ENCODE peak calls at places on chromosomes 11 and 22, in six cellular contexts. U is HepG2, D is body of pancreas, P is astrocyte of the spinal cord, H is prostate gland, X is psoas muscle. M is an unnamed sample.

GRCh38 chr11:122920579-122920978 is 38.0 kb downstream of the JHY start:
- DNase-seq in U (no peak), D (no peak), P (no peak), H (peak; percentile 6), X (no peak), M (no peak)

GRCh38 chr11:111512296-111513239 is at the start of gene BTG4:
- DNase-seq in U (no peak), D (peak; percentile 11), P (no peak), H (no peak), X (peak; percentile 21), M (no peak)

GRCh38 chr11:126113515-126113957 is 50.9 kb upstream of the CDON start:
- DNase-seq in U (peak; percentile 84), D (peak; percentile 95), P (peak; percentile 86), H (peak; percentile 93), X (peak; percentile 87), M (peak; percentile 84)

GRCh38 chr22:47539374-47539773 is 776.9 kb downstream of the TBC1D22A start:
- DNase-seq in U (no peak), D (no peak), P (no peak), H (no peak), X (no peak), M (no peak)

GRCh38 chr11:79100093-79100704 is 340.6 kb downstream of the TENM4 start:
- DNase-seq in U (peak; percentile 45), D (peak; percentile 55), P (peak; percentile 60), H (no peak), X (no peak), M (no peak)

GRCh38 chr11:35804446-35805040 is 139.3 kb upstream of the LDLRAD3 start:
- DNase-seq in U (no peak), D (no peak), P (no peak), H (no peak), X (no peak), M (no peak)

GRCh38 chr11:102323542-102324261 is 6.4 kb downstream of the BIRC3 start:
- DNase-seq in U (no peak), D (no peak), P (peak; percentile 67), H (no peak), X (no peak), M (no peak)

GRCh38 chr11:93054881-93055280 is 85.4 kb downstream of the MTNR1B start:
- DNase-seq in U (peak; percentile 18), D (no peak), P (peak; percentile 95), H (no peak), X (no peak), M (no peak)

GRCh38 chr11:106275151-106275550 is 197.7 kb downstream of the AASDHPPT start:
- DNase-seq in U (no peak), D (no peak), P (no peak), H (no peak), X (no peak), M (no peak)

GRCh38 chr11:13448876-13449275 is 14.1 kb downstream of the BTBD10 start:
- DNase-seq in U (no peak), D (no peak), P (peak; percentile 43), H (no peak), X (peak; percentile 20), M (no peak)

GRCh38 chr11:78784321-78785061 is 209.8 kb upstream of the NARS2 start:
- DNase-seq in U (no peak), D (no peak), P (peak; percentile 70), H (no peak), X (no peak), M (no peak)

GRCh38 chr11:110432713-110433392 is 3.1 kb downstream of the FDX1 start:
- DNase-seq in U (no peak), D (no peak), P (peak; percentile 51), H (no peak), X (no peak), M (no peak)

GRCh38 chr22:44341431-44342346 is 28.9 kb upstream of the SHISAL1 start:
- DNase-seq in U (no peak), D (no peak), P (peak; percentile 37), H (peak; percentile 26), X (peak; percentile 45), M (no peak)

GRCh38 chr22:20206709-20207215 is 55.9 kb upstream of the CCDC188 start:
- DNase-seq in U (no peak), D (peak; percentile 51), P (no peak), H (no peak), X (no peak), M (no peak)

GRCh38 chr22:45534339-45535192 is 31.9 kb downstream of the FBLN1 start:
- DNase-seq in U (no peak), D (no peak), P (no peak), H (peak; percentile 39), X (no peak), M (no peak)

GRCh38 chr11:90646706-90647105 is 423.9 kb upstream of the CHORDC1 start:
- DNase-seq in U (no peak), D (no peak), P (no peak), H (no peak), X (no peak), M (no peak)

GRCh38 chr11:35223429-35223828 is 84.5 kb downstream of the CD44 start:
- DNase-seq in U (no peak), D (no peak), P (peak; percentile 76), H (no peak), X (no peak), M (no peak)

GRCh38 chr11:6876914-6877313 is 489 bp downstream of the OR10A4 start:
- DNase-seq in U (no peak), D (no peak), P (no peak), H (no peak), X (no peak), M (no peak)

GRCh38 chr22:35305525-35306070 is 5.9 kb downstream of the TOM1 start:
- DNase-seq in U (no peak), D (no peak), P (peak; percentile 22), H (no peak), X (no peak), M (no peak)

GRCh38 chr11:2554338-2555240 is 109.8 kb downstream of the KCNQ1 start:
- DNase-seq in U (no peak), D (no peak), P (no peak), H (no peak), X (no peak), M (no peak)

GRCh38 chr11:12249590-12250260 is 127.6 kb upstream of the PARVA start:
- DNase-seq in U (no peak), D (peak; percentile 95), P (no peak), H (peak; percentile 61), X (no peak), M (peak; percentile 73)

GRCh38 chr22:18983120-18983651 is 47.1 kb upstream of the PRODH start:
- DNase-seq in U (no peak), D (no peak), P (no peak), H (no peak), X (no peak), M (no peak)

GRCh38 chr11:122646549-122647340 is 8.8 kb upstream of the UBASH3B start:
- DNase-seq in U (no peak), D (no peak), P (peak; percentile 75), H (no peak), X (no peak), M (no peak)

GRCh38 chr22:20165421-20165820 is 14.6 kb upstream of the CCDC188 start:
- DNase-seq in U (no peak), D (no peak), P (no peak), H (no peak), X (no peak), M (no peak)

GRCh38 chr11:28518825-28519224 is 410.6 kb downstream of the METTL15 start:
- DNase-seq in U (no peak), D (no peak), P (no peak), H (no peak), X (no peak), M (no peak)

GRCh38 chr22:42084874-42085273 is 5.4 kb downstream of the SMDT1 start:
- DNase-seq in U (no peak), D (no peak), P (no peak), H (no peak), X (no peak), M (no peak)
- H3K4me3 ChIP-seq in U (no peak overlapping the region), D (no peak overlapping the region), P (no peak overlapping the region), H (no peak overlapping the region), X (no peak overlapping the region), M (no peak overlapping the region)

GRCh38 chr11:721913-722811 is 16.1 kb downstream of the EPS8L2 start:
- DNase-seq in U (no peak), D (no peak), P (no peak), H (no peak), X (peak; percentile 28), M (no peak)

GRCh38 chr11:720642-721346 is 14.8 kb downstream of the EPS8L2 start:
- DNase-seq in U (no peak), D (no peak), P (no peak), H (no peak), X (peak; percentile 47), M (no peak)

GRCh38 chr11:720017-720641 is 14.1 kb downstream of the EPS8L2 start:
- DNase-seq in U (no peak), D (no peak), P (no peak), H (no peak), X (no peak), M (no peak)

GRCh38 chr11:723120-723883 is 17.3 kb downstream of the EPS8L2 start:
- DNase-seq in U (peak; percentile 56), D (peak; percentile 62), P (peak; percentile 63), H (no peak), X (peak; percentile 31), M (no peak)

GRCh38 chr11:721347-721912 is 15.4 kb downstream of the EPS8L2 start:
- DNase-seq in U (no peak), D (no peak), P (no peak), H (no peak), X (no peak), M (no peak)
- H3K4me3 ChIP-seq in U (no peak overlapping the region), D (no peak overlapping the region), P (no peak overlapping the region), H (no peak overlapping the region), X (peak overlapping the region; percentile 38), M (no peak overlapping the region)

DNA sequence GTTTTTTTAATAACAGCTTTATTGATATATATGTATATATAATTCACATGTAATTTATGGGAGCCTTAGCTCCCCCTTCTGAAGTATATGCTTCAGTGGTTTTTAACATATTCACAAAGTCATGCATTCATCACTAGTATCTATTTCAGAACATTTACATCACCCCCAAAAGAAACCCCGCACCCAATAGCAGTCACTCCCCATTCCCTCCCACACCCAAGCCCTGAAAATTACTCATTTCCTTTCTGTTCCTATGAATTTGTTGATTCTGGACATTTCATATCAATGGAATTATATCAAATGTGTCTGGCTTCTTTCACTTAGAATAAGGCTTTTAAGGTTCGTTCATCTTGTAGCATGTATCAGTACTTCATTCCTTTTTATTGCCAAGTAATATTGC is 35.6 kb upstream of the SYT7 start:
- DNase-seq in U (no peak), D (no peak), P (peak; percentile 41), H (no peak), X (no peak), M (no peak)
- H3K4me3 ChIP-seq in U (no peak overlapping the region), D (no peak overlapping the region), P (no peak overlapping the region), H (no peak overlapping the region), X (no peak overlapping the region), M (no peak overlapping the region)

DNA sequence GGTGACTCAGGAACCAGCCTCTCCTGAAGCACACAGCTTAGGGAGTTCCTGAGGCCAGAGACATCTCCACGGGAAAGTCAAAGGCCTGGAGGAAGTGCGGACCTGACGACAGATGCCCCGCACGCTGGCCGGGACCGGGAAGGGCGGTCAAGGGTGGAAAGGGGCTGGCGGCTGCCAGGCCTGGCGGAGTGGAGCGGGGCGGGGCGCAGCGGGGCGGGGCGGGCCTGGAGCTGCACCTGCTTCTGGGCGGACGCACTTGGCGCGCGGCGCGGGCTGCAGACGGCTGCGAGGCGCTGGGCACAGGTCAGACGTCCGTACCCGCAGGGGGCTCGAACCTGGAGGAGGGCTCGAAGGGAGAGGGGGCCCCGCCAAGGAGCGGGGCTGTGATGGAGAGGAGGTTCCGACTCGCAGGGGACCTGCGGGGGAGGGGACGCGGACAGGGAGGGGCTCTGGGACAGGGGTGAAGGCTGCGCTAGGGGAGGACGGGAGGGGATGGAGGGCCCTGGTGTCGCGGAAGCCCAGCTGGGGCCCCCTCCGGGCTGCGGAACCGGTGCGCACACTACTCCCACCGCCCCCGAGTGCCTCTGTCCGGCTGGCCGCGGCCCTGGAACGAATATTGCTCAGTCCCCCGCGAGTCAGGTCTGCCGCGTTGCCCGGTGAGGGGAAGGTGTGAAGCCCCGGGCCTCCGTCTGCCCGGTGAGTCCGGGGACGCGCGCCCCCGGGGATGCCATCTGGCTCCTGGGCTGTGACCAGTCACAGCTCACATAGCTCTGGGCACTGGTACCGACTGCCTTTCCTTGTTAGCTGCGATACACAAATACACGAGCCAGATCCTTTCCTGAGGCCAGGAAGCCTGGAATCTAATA is at the start of gene TMEM45B:
- DNase-seq in U (no peak), D (peak; percentile 59), P (no peak), H (no peak), X (no peak), M (no peak)
- H3K4me3 ChIP-seq in U (peak within 1 kb of the TSS; percentile 84), D (no peak within 1 kb of the TSS), P (no peak within 1 kb of the TSS), H (no peak within 1 kb of the TSS), X (no peak within 1 kb of the TSS), M (peak within 1 kb of the TSS; percentile 65)